ENCODE peak calls at places on chromosomes 13 and 19, in four cellular contexts. S, K, J and R are unnamed samples.

GRCh38 chr19:46809534-46810272 is 21.3 kb upstream of the SLC1A5 start:
- DNase-seq in S (peak; percentile 2), K (no peak), J (no peak), R (no peak)

GRCh38 chr13:40496035-40496810 is 170.2 kb downstream of the FOXO1 start:
- DNase-seq in S (no peak), K (no peak), J (no peak), R (no peak)

GRCh38 chr13:112974125-112974524 is 5.1 kb downstream of the MCF2L start:
- DNase-seq in S (no peak), K (no peak), J (no peak), R (no peak)

GRCh38 chr13:105848494-105848893 is 687.0 kb downstream of the EFNB2 start:
- DNase-seq in S (peak; percentile 28), K (no peak), J (no peak), R (no peak)

GRCh38 chr13:95137096-95137495 is 164.2 kb downstream of the ABCC4 start:
- DNase-seq in S (peak; percentile 11), K (no peak), J (no peak), R (no peak)

GRCh38 chr19:38538793-38539528 is 78.8 kb downstream of the MAP4K1 start:
- DNase-seq in S (no peak), K (no peak), J (no peak), R (no peak)

GRCh38 chr13:52847682-52848432 is 583 bp downstream of the PCDH8 start:
- DNase-seq in S (peak; percentile 31), K (peak; percentile 27), J (no peak), R (no peak)

GRCh38 chr13:47908200-47908902 is 92.7 kb downstream of the SUCLA2 start:
- DNase-seq in S (no peak), K (no peak), J (peak; percentile 89), R (no peak)

GRCh38 chr13:114015111-114015551 is 41.3 kb upstream of the C13orf46 start:
- DNase-seq in S (no peak), K (no peak), J (no peak), R (no peak)

GRCh38 chr19:40355975-40356680 is 7.6 kb downstream of the PLD3 start:
- DNase-seq in S (no peak), K (no peak), J (no peak), R (no peak)

GRCh38 chr19:52621376-52621775 is 16.8 kb downstream of the ZNF83 start:
- DNase-seq in S (no peak), K (no peak), J (no peak), R (no peak)

GRCh38 chr19:41934849-41935374 is 6.7 kb upstream of the ERFL start:
- DNase-seq in S (peak; percentile 93), K (peak; percentile 95), J (peak; percentile 58), R (peak; percentile 74)

GRCh38 chr13:35865341-35866240 is 265.6 kb downstream of the DCLK1 start:
- DNase-seq in S (no peak), K (no peak), J (no peak), R (no peak)

GRCh38 chr13:41649659-41650058 is 192.3 kb downstream of the RGCC start:
- DNase-seq in S (no peak), K (peak; percentile 21), J (peak; percentile 41), R (peak; percentile 11)

GRCh38 chr19:51448011-51448744 is 10.1 kb downstream of the SIGLEC8 start:
- DNase-seq in S (no peak), K (no peak), J (no peak), R (no peak)

GRCh38 chr19:5691930-5692784 is 2.1 kb downstream of the RPL36 start:
- DNase-seq in S (peak; percentile 64), K (no peak), J (no peak), R (peak; percentile 63)

GRCh38 chr13:100089633-100090032 is 740 bp downstream of the PCCA start:
- DNase-seq in S (no peak), K (no peak), J (no peak), R (no peak)

GRCh38 chr19:1649706-1650626 is 2.4 kb downstream of the TCF3 start:
- DNase-seq in S (no peak), K (no peak), J (no peak), R (no peak)

GRCh38 chr19:371501-372160 is 27.0 kb upstream of the MIER2 start:
- DNase-seq in S (peak; percentile 72), K (no peak), J (no peak), R (no peak)

GRCh38 chr13:32080328-32080744 is 48.8 kb downstream of the FRY start:
- DNase-seq in S (no peak), K (no peak), J (peak; percentile 90), R (no peak)

GRCh38 chr13:26038931-26039475 is 12.8 kb downstream of the SHISA2 start:
- DNase-seq in S (no peak), K (no peak), J (no peak), R (no peak)

GRCh38 chr19:41415154-41415571 is 12.0 kb downstream of the B3GNT8 start:
- DNase-seq in S (no peak), K (no peak), J (no peak), R (no peak)

GRCh38 chr13:58018865-58019264 is 387.3 kb downstream of the PCDH17 start:
- DNase-seq in S (no peak), K (no peak), J (no peak), R (no peak)
- TF ChIP-seq FOXJ3 in S (no peak), K (no peak), J (no peak), R (no peak)

DNA sequence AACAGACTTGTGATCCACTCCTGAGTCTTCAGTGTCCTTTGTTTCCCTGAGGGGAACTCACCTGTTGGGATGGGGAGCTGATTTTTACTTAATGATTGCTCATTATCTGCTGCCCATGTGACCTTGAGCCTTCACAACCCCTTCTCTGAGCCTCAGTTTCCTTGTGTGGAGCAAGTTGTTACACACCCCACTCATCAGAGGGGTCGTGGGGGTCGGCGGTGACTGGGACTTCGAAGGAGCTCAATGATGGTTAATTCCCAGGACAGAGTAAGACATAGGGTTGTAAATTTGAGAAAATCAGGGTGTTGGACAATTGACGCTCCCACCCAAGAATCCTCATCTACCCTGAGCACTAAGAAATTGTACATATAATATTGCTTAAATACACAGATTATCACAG is 13.5 kb downstream of the LILRA5 start:
- DNase-seq in S (no peak), K (no peak), J (no peak), R (no peak)
- TF ChIP-seq FOXJ3 in S (no peak), K (no peak), J (no peak), R (no peak)

DNA sequence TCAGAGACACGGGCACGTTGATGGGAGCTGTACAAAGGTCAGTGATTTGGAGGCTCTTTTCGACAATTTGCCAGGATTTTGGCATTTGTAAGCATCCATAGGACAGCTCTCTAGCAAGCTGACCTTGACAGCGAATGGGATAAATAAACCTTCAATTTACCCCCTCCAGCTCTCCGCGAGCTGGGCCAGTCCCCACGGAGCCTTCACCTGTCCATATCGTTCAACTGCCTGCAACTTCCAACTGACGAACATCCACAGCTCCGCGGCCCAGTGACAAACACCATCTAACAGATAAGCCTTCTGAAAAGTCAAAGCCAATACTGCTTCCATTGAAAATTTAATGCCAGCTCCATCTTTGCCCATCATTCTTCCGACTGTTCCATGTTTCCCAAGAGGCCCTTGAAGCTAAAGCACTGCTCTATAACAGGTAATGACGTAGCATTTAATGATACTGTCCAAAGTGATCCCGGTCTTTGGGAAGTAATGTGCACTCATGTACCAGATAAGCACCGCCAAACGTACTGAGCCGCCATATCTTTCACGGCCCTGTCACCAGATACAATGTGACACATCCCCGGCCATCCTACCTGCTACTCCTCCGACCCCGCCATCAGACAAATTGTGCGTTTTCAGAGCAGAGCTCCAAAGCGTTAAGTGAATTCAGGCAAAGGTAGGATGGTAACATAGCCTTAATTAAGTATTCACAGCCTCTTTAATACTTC is 365.3 kb upstream of the ZNF507 start:
- DNase-seq in S (no peak), K (no peak), J (no peak), R (no peak)
- TF ChIP-seq FOXJ3 in S (no peak), K (no peak), J (no peak), R (no peak)

GRCh38 chr19:13849277-13849676 is 27.7 kb upstream of the NANOS3 start:
- DNase-seq in S (no peak), K (no peak), J (no peak), R (no peak)

GRCh38 chr19:13848811-13849241 is 28.1 kb upstream of the NANOS3 start:
- DNase-seq in S (no peak), K (no peak), J (no peak), R (no peak)

GRCh38 chr19:13847033-13847899 is 29.7 kb upstream of the NANOS3 start:
- DNase-seq in S (peak; percentile 91), K (peak; percentile 89), J (peak; percentile 84), R (peak; percentile 81)

GRCh38 chr19:13846533-13847032 is 30.4 kb upstream of the NANOS3 start:
- DNase-seq in S (peak; percentile 89), K (peak; percentile 82), J (peak; percentile 95), R (peak; percentile 74)

GRCh38 chr19:13847900-13848677 is 28.8 kb upstream of the NANOS3 start:
- DNase-seq in S (peak; percentile 14), K (no peak), J (no peak), R (no peak)
- TF ChIP-seq FOXJ3 in S (no peak), K (no peak), J (no peak), R (no peak)

GRCh38 chr13:110436276-110436675 is 125.2 kb downstream of the RAB20 start:
- DNase-seq in S (no peak), K (no peak), J (no peak), R (no peak)
- TF ChIP-seq FOXJ3 in S (no peak), K (no peak), J (no peak), R (no peak)